ENCODE peak calls at places on chromosomes 12 and 14, in ten cellular contexts. One of them, this sample, is unnamed.

GRCh38 chr12:110073049-110073831 is 24.9 kb upstream of the C12orf76 start:
- DNase-seq in tibial nerve: peak; percentile 24
- DNase-seq in pancreas: peak; percentile 42
- DNase-seq in CD8-positive, alpha-beta T cell: peak; percentile 12
- DNase-seq in fibroblast of lung: peak; percentile 23
- DNase-seq in PC-3: peak; percentile 25
- DNase-seq in CD8-positive, alpha-beta memory T cell: no peak
- DNase-seq in PC-9: no peak
- DNase-seq in ascending aorta: no peak
- DNase-seq in GM23248: peak; percentile 55
- DNase-seq in this sample: peak; percentile 44

GRCh38 chr14:74474376-74474775 is 18.7 kb downstream of the NPC2 start:
- DNase-seq in PC-3: no peak
- DNase-seq in tibial nerve: no peak
- DNase-seq in pancreas: no peak
- DNase-seq in fibroblast of lung: no peak
- DNase-seq in CD8-positive, alpha-beta memory T cell: no peak
- DNase-seq in GM23248: peak; percentile 19
- DNase-seq in PC-9: no peak
- DNase-seq in CD8-positive, alpha-beta T cell: no peak
- DNase-seq in ascending aorta: no peak
- DNase-seq in this sample: no peak

GRCh38 chr14:56005580-56006053 is 112.6 kb upstream of the PELI2 start:
- DNase-seq in ascending aorta: no peak
- DNase-seq in CD8-positive, alpha-beta memory T cell: no peak
- DNase-seq in CD8-positive, alpha-beta T cell: no peak
- DNase-seq in PC-3: no peak
- DNase-seq in PC-9: no peak
- DNase-seq in fibroblast of lung: peak; percentile 55
- DNase-seq in GM23248: peak; percentile 63
- DNase-seq in tibial nerve: no peak
- DNase-seq in pancreas: no peak
- DNase-seq in this sample: peak; percentile 25

GRCh38 chr12:113474635-113475436 is 3.2 kb upstream of the LHX5 start:
- DNase-seq in ascending aorta: no peak
- DNase-seq in PC-3: no peak
- DNase-seq in CD8-positive, alpha-beta memory T cell: no peak
- DNase-seq in fibroblast of lung: no peak
- DNase-seq in CD8-positive, alpha-beta T cell: no peak
- DNase-seq in tibial nerve: no peak
- DNase-seq in PC-9: no peak
- DNase-seq in pancreas: no peak
- DNase-seq in GM23248: no peak
- DNase-seq in this sample: no peak

GRCh38 chr14:91968280-91968679 is 20.8 kb upstream of the FBLN5 start:
- DNase-seq in ascending aorta: no peak
- DNase-seq in PC-3: no peak
- DNase-seq in pancreas: no peak
- DNase-seq in CD8-positive, alpha-beta T cell: peak; percentile 17
- DNase-seq in tibial nerve: no peak
- DNase-seq in CD8-positive, alpha-beta memory T cell: peak; percentile 15
- DNase-seq in fibroblast of lung: no peak
- DNase-seq in GM23248: no peak
- DNase-seq in PC-9: no peak
- DNase-seq in this sample: no peak

GRCh38 chr12:29157486-29157946 is 8.4 kb downstream of the FAR2 start:
- DNase-seq in tibial nerve: no peak
- DNase-seq in PC-3: peak; percentile 68
- DNase-seq in pancreas: no peak
- DNase-seq in fibroblast of lung: no peak
- DNase-seq in PC-9: no peak
- DNase-seq in GM23248: peak; percentile 71
- DNase-seq in ascending aorta: no peak
- DNase-seq in CD8-positive, alpha-beta T cell: no peak
- DNase-seq in CD8-positive, alpha-beta memory T cell: no peak
- DNase-seq in this sample: no peak

GRCh38 chr12:111393700-111394275 is 11.9 kb upstream of the SH2B3 start:
- DNase-seq in pancreas: no peak
- DNase-seq in CD8-positive, alpha-beta memory T cell: no peak
- DNase-seq in GM23248: no peak
- DNase-seq in PC-3: peak; percentile 34
- DNase-seq in ascending aorta: peak; percentile 43
- DNase-seq in CD8-positive, alpha-beta T cell: no peak
- DNase-seq in PC-9: peak; percentile 46
- DNase-seq in tibial nerve: peak; percentile 52
- DNase-seq in fibroblast of lung: no peak
- DNase-seq in this sample: peak; percentile 37

GRCh38 chr12:50546441-50547318 is 41.9 kb downstream of the DIP2B start:
- DNase-seq in PC-9: no peak
- DNase-seq in CD8-positive, alpha-beta memory T cell: no peak
- DNase-seq in fibroblast of lung: no peak
- DNase-seq in ascending aorta: no peak
- DNase-seq in PC-3: peak; percentile 55
- DNase-seq in CD8-positive, alpha-beta T cell: no peak
- DNase-seq in tibial nerve: no peak
- DNase-seq in pancreas: no peak
- DNase-seq in GM23248: peak; percentile 41
- DNase-seq in this sample: no peak

GRCh38 chr14:71586131-71586893 is 345.9 kb upstream of the RGS6 start:
- DNase-seq in pancreas: no peak
- DNase-seq in CD8-positive, alpha-beta T cell: no peak
- DNase-seq in GM23248: peak; percentile 66
- DNase-seq in CD8-positive, alpha-beta memory T cell: no peak
- DNase-seq in PC-3: no peak
- DNase-seq in PC-9: no peak
- DNase-seq in ascending aorta: no peak
- DNase-seq in fibroblast of lung: peak; percentile 73
- DNase-seq in tibial nerve: peak; percentile 18
- DNase-seq in this sample: no peak

GRCh38 chr14:44763356-44763755 is 198.4 kb downstream of the KLHL28 start:
- DNase-seq in tibial nerve: no peak
- DNase-seq in CD8-positive, alpha-beta T cell: no peak
- DNase-seq in CD8-positive, alpha-beta memory T cell: no peak
- DNase-seq in PC-9: no peak
- DNase-seq in GM23248: no peak
- DNase-seq in fibroblast of lung: no peak
- DNase-seq in pancreas: no peak
- DNase-seq in ascending aorta: no peak
- DNase-seq in PC-3: no peak
- DNase-seq in this sample: no peak

GRCh38 chr12:123843912-123844748 is 82.0 kb downstream of the DNAH10 start:
- DNase-seq in fibroblast of lung: no peak
- DNase-seq in CD8-positive, alpha-beta T cell: no peak
- DNase-seq in PC-3: no peak
- DNase-seq in tibial nerve: no peak
- DNase-seq in pancreas: no peak
- DNase-seq in GM23248: no peak
- DNase-seq in PC-9: no peak
- DNase-seq in ascending aorta: no peak
- DNase-seq in CD8-positive, alpha-beta memory T cell: no peak
- DNase-seq in this sample: no peak

GRCh38 chr12:18306311-18306710 is 45.0 kb downstream of the PIK3C2G start:
- DNase-seq in PC-3: no peak
- DNase-seq in GM23248: no peak
- DNase-seq in ascending aorta: no peak
- DNase-seq in pancreas: no peak
- DNase-seq in fibroblast of lung: no peak
- DNase-seq in tibial nerve: no peak
- DNase-seq in CD8-positive, alpha-beta T cell: no peak
- DNase-seq in CD8-positive, alpha-beta memory T cell: no peak
- DNase-seq in PC-9: no peak
- DNase-seq in this sample: no peak
- H3K36me3 ChIP-seq in PC-3: no peaks in the 10 kb centered on the region
- H3K36me3 ChIP-seq in GM23248: no peaks in the 10 kb centered on the region
- H3K36me3 ChIP-seq in ascending aorta: no peaks in the 10 kb centered on the region
- H3K36me3 ChIP-seq in pancreas: no peaks in the 10 kb centered on the region
- H3K36me3 ChIP-seq in fibroblast of lung: no peaks in the 10 kb centered on the region
- H3K36me3 ChIP-seq in tibial nerve: no peaks in the 10 kb centered on the region
- H3K36me3 ChIP-seq in CD8-positive, alpha-beta T cell: no peaks in the 10 kb centered on the region
- H3K36me3 ChIP-seq in CD8-positive, alpha-beta memory T cell: no peaks in the 10 kb centered on the region
- H3K36me3 ChIP-seq in PC-9: no peaks in the 10 kb centered on the region
- H3K36me3 ChIP-seq in this sample: no peaks in the 10 kb centered on the region

GRCh38 chr12:13200841-13201240 is 4.3 kb downstream of the EMP1 start:
- DNase-seq in PC-9: no peak
- DNase-seq in fibroblast of lung: no peak
- DNase-seq in ascending aorta: no peak
- DNase-seq in CD8-positive, alpha-beta memory T cell: no peak
- DNase-seq in GM23248: peak; percentile 41
- DNase-seq in PC-3: no peak
- DNase-seq in pancreas: no peak
- DNase-seq in CD8-positive, alpha-beta T cell: no peak
- DNase-seq in tibial nerve: no peak
- DNase-seq in this sample: no peak

GRCh38 chr12:13196302-13196921 is at the start of gene EMP1:
- DNase-seq in CD8-positive, alpha-beta memory T cell: peak; percentile 63
- DNase-seq in PC-9: peak; percentile 100
- DNase-seq in pancreas: peak; percentile 69
- DNase-seq in CD8-positive, alpha-beta T cell: peak; percentile 50
- DNase-seq in fibroblast of lung: peak; percentile 100
- DNase-seq in PC-3: peak; percentile 98
- DNase-seq in ascending aorta: peak; percentile 89
- DNase-seq in GM23248: peak; percentile 99
- DNase-seq in tibial nerve: peak; percentile 99
- DNase-seq in this sample: no peak

GRCh38 chr12:13198240-13198639 is 1.7 kb downstream of the EMP1 start:
- DNase-seq in PC-9: no peak
- DNase-seq in fibroblast of lung: no peak
- DNase-seq in CD8-positive, alpha-beta T cell: no peak
- DNase-seq in PC-3: no peak
- DNase-seq in tibial nerve: no peak
- DNase-seq in GM23248: peak; percentile 50
- DNase-seq in ascending aorta: no peak
- DNase-seq in CD8-positive, alpha-beta memory T cell: no peak
- DNase-seq in pancreas: no peak
- DNase-seq in this sample: no peak

GRCh38 chr12:13197526-13198141 is 1.1 kb downstream of the EMP1 start:
- DNase-seq in CD8-positive, alpha-beta memory T cell: no peak
- DNase-seq in ascending aorta: no peak
- DNase-seq in GM23248: peak; percentile 84
- DNase-seq in tibial nerve: peak; percentile 67
- DNase-seq in PC-9: no peak
- DNase-seq in PC-3: no peak
- DNase-seq in pancreas: no peak
- DNase-seq in fibroblast of lung: peak; percentile 75
- DNase-seq in CD8-positive, alpha-beta T cell: no peak
- DNase-seq in this sample: no peak

GRCh38 chr12:13198921-13199320 is 2.4 kb downstream of the EMP1 start:
- DNase-seq in ascending aorta: no peak
- DNase-seq in tibial nerve: no peak
- DNase-seq in fibroblast of lung: peak; percentile 60
- DNase-seq in PC-3: no peak
- DNase-seq in CD8-positive, alpha-beta memory T cell: no peak
- DNase-seq in GM23248: peak; percentile 84
- DNase-seq in CD8-positive, alpha-beta T cell: no peak
- DNase-seq in pancreas: no peak
- DNase-seq in PC-9: no peak
- DNase-seq in this sample: no peak
- H3K4me3 ChIP-seq in ascending aorta: peak overlapping the region; percentile 31
- H3K4me3 ChIP-seq in tibial nerve: peak overlapping the region; percentile 65
- H3K4me3 ChIP-seq in fibroblast of lung: peak overlapping the region; percentile 86
- H3K4me3 ChIP-seq in PC-3: peak overlapping the region; percentile 100
- H3K4me3 ChIP-seq in CD8-positive, alpha-beta memory T cell: no peak overlapping the region
- H3K4me3 ChIP-seq in GM23248: peak overlapping the region; percentile 98
- H3K4me3 ChIP-seq in CD8-positive, alpha-beta T cell: no peak overlapping the region
- H3K4me3 ChIP-seq in pancreas: peak overlapping the region; percentile 18
- H3K4me3 ChIP-seq in PC-9: peak overlapping the region; percentile 97
- H3K4me3 ChIP-seq in this sample: no peak overlapping the region

GRCh38 chr12:89354630-89354931 is 2.3 kb upstream of the DUSP6 start:
- DNase-seq in fibroblast of lung: peak; percentile 51
- DNase-seq in CD8-positive, alpha-beta T cell: no peak
- DNase-seq in ascending aorta: no peak
- DNase-seq in CD8-positive, alpha-beta memory T cell: no peak
- DNase-seq in GM23248: no peak
- DNase-seq in tibial nerve: no peak
- DNase-seq in PC-9: no peak
- DNase-seq in PC-3: no peak
- DNase-seq in pancreas: no peak
- DNase-seq in this sample: no peak
- H3K27me3 ChIP-seq in fibroblast of lung: no peaks in the 10 kb centered on the region
- H3K27me3 ChIP-seq in CD8-positive, alpha-beta T cell: no peaks in the 10 kb centered on the region
- H3K27me3 ChIP-seq in ascending aorta: no peaks in the 10 kb centered on the region
- H3K27me3 ChIP-seq in CD8-positive, alpha-beta memory T cell: no peaks in the 10 kb centered on the region
- H3K27me3 ChIP-seq in GM23248: no peaks in the 10 kb centered on the region
- H3K27me3 ChIP-seq in tibial nerve: no peaks in the 10 kb centered on the region
- H3K27me3 ChIP-seq in PC-9: no peaks in the 10 kb centered on the region
- H3K27me3 ChIP-seq in PC-3: no peaks in the 10 kb centered on the region
- H3K27me3 ChIP-seq in pancreas: no peaks in the 10 kb centered on the region
- H3K27me3 ChIP-seq in this sample: peaks cover 31% of the 10 kb centered on the region

GRCh38 chr12:101379149-101379548 is 28.4 kb downstream of the ARL1 start:
- DNase-seq in PC-3: no peak
- DNase-seq in GM23248: no peak
- DNase-seq in PC-9: no peak
- DNase-seq in pancreas: no peak
- DNase-seq in CD8-positive, alpha-beta memory T cell: no peak
- DNase-seq in fibroblast of lung: no peak
- DNase-seq in tibial nerve: no peak
- DNase-seq in CD8-positive, alpha-beta T cell: no peak
- DNase-seq in ascending aorta: no peak
- DNase-seq in this sample: no peak
- H3K36me3 ChIP-seq in PC-3: peaks cover 41% of the 10 kb centered on the region
- H3K36me3 ChIP-seq in GM23248: peaks cover 71% of the 10 kb centered on the region
- H3K36me3 ChIP-seq in PC-9: peaks cover 27% of the 10 kb centered on the region
- H3K36me3 ChIP-seq in pancreas: peaks cover 18% of the 10 kb centered on the region
- H3K36me3 ChIP-seq in CD8-positive, alpha-beta memory T cell: peaks cover 22% of the 10 kb centered on the region
- H3K36me3 ChIP-seq in fibroblast of lung: peaks cover 4% of the 10 kb centered on the region
- H3K36me3 ChIP-seq in tibial nerve: no peaks in the 10 kb centered on the region
- H3K36me3 ChIP-seq in CD8-positive, alpha-beta T cell: peaks cover 15% of the 10 kb centered on the region
- H3K36me3 ChIP-seq in ascending aorta: peaks cover 47% of the 10 kb centered on the region
- H3K36me3 ChIP-seq in this sample: peaks cover 8% of the 10 kb centered on the region

DNA sequence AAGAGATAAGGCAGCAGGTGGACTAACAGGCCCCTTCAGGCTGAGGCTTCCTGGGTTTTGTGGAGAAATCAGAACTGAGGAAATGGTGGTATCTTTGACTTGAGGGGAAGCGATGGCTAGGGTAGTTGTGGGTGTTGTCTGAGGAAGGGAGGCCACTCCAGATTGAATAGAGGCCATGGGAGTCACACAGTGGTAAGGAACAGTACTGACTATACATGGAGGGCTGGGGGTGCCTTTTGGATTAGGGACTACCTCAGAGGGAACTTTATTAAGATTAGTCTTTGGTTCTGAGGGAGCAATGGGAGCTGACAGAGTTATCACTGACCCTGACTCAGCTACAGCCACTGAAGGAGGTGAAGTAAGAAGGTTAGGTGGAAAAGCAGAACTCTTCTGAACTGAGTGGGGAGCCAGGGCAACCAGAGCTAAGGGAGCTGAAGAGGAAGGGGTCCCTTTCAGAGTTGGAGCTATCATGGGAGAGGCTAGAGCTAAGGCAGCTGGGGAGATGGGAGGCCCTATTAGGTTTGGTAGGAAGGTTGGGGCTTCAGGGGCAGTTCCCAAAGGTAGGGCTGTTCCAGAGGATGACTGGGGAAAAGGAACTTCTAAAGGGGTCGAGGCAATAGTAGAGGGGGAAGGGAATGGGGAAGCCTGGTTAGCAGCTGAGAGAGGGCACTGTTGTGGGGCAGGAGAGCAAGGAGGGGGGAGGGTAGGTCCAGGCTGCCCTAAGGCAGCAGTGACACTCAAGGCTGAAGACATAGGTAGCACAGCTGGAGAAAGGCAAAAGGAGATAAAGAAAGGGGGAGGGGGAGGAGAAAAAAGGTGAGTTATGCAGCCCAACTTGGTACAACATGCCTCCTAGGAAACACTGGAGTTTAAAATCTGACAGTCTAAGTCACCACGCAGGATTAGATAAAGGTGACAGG is 4.1 kb downstream of the NACA start:
- DNase-seq in PC-3: no peak
- DNase-seq in GM23248: no peak
- DNase-seq in fibroblast of lung: no peak
- DNase-seq in pancreas: no peak
- DNase-seq in CD8-positive, alpha-beta memory T cell: no peak
- DNase-seq in PC-9: no peak
- DNase-seq in CD8-positive, alpha-beta T cell: no peak
- DNase-seq in tibial nerve: no peak
- DNase-seq in ascending aorta: no peak
- DNase-seq in this sample: no peak
- H3K4me3 ChIP-seq in PC-3: peak overlapping the region; percentile 88
- H3K4me3 ChIP-seq in GM23248: peak overlapping the region; percentile 95
- H3K4me3 ChIP-seq in fibroblast of lung: no peak overlapping the region
- H3K4me3 ChIP-seq in pancreas: peak overlapping the region; percentile 87
- H3K4me3 ChIP-seq in CD8-positive, alpha-beta memory T cell: no peak overlapping the region
- H3K4me3 ChIP-seq in PC-9: peak overlapping the region; percentile 46
- H3K4me3 ChIP-seq in CD8-positive, alpha-beta T cell: peak overlapping the region; percentile 18
- H3K4me3 ChIP-seq in tibial nerve: no peak overlapping the region
- H3K4me3 ChIP-seq in ascending aorta: no peak overlapping the region
- H3K4me3 ChIP-seq in this sample: no peak overlapping the region

This sample was measured in H7.